ENCODE peak calls at places on chromosomes 16 and 17, in nine cellular contexts. G is endothelial cell of umbilical vein; V is activated T-cell treated with anti-CD3 and anti-CD28 coated beads for 1 hour; Y is posterior cingulate gyrus; S is GM04504; E is stimulated activated CD4-positive, alpha-beta T cell treated with anti-CD3 and anti-CD28 coated beads, Interleukin-1b, Interleukin-23, amount 100 ng/mL, for 1 hour; D is Ammon's horn; F is dermis blood vessel endothelial cell; A is CD8-positive, alpha-beta memory T cell. B is an unnamed sample.

GRCh38 chr17:67784364-67785121 is 40.8 kb upstream of the BPTF start:
- DNase-seq in S (no peak), F (peak), A (no peak), G (peak), E (no peak), D (no peak), Y (no peak), V (no peak), B (no peak)

GRCh38 chr17:38751144-38751802 is 1.3 kb upstream of the PSMB3 start:
- DNase-seq in S (no peak), D (no peak), G (no peak), V (no peak), Y (no peak), E (no peak), A (no peak), F (peak), B (peak)

GRCh38 chr16:84267380-84267779 is 27.3 kb upstream of the WFDC1 start:
- DNase-seq in S (no peak), D (no peak), A (no peak), F (no peak), E (no peak), Y (no peak), V (no peak), G (no peak), B (no peak)

GRCh38 chr17:29140631-29141483 is 39.3 kb downstream of the MYO18A start:
- DNase-seq in E (no peak), V (peak), S (no peak), F (peak), Y (no peak), D (peak), G (peak), A (peak), B (peak)

GRCh38 chr16:87836844-87837581 is 32.3 kb downstream of the SLC7A5 start:
- DNase-seq in E (no peak), D (peak), Y (peak), S (no peak), A (no peak), G (peak), F (peak), V (no peak), B (peak)

GRCh38 chr17:36610472-36610871 is 9.1 kb downstream of the MRM1 start:
- DNase-seq in E (no peak), F (no peak), S (no peak), D (no peak), G (no peak), V (no peak), Y (no peak), A (no peak), B (no peak)

GRCh38 chr16:46916980-46917379 is 32.8 kb downstream of the GPT2 start:
- DNase-seq in G (no peak), V (no peak), D (no peak), A (no peak), E (no peak), Y (no peak), S (no peak), F (no peak), B (peak)

GRCh38 chr17:39674702-39675389 is 6.6 kb downstream of the PNMT start:
- DNase-seq in G (no peak), V (no peak), D (no peak), Y (no peak), S (no peak), E (no peak), A (no peak), F (no peak), B (no peak)

GRCh38 chr17:74271281-74271680 is 2.8 kb upstream of the DNAI2 start:
- DNase-seq in F (no peak), S (no peak), E (no peak), D (no peak), V (no peak), A (no peak), Y (no peak), G (no peak), B (no peak)

B was measured in A673.